ENCODE peak calls at places on chromosomes 11 and 22, in seven cellular contexts. G is astrocyte of the spinal cord, Y is PC-3, X is adrenal gland, T is nephron progenitor cell, Q is lower leg skin, L is A549. R is an unnamed sample.

GRCh38 chr22:23675502-23676415 is 15.1 kb upstream of the RGL4 start:
- DNase-seq in G (no peak), Y (peak; percentile 3), X (peak; percentile 78), T (no peak), Q (peak; percentile 75), L (no peak), R (peak; percentile 5)

GRCh38 chr22:49966041-49966715 is 5.6 kb downstream of the PIM3 start:
- DNase-seq in G (no peak), Y (no peak), X (no peak), T (no peak), Q (peak; percentile 86), L (no peak), R (no peak)

GRCh38 chr22:27716074-27716473 is 85.5 kb downstream of the MN1 start:
- DNase-seq in G (no peak), Y (no peak), X (no peak), T (no peak), Q (no peak), L (no peak), R (no peak)

GRCh38 chr11:14443642-14444041 is 56.0 kb downstream of the COPB1 start:
- DNase-seq in G (peak; percentile 42), Y (peak; percentile 77), X (peak; percentile 87), T (no peak), Q (no peak), L (no peak), R (no peak)

GRCh38 chr11:36454991-36455611 is 55.0 kb downstream of the TRAF6 start:
- DNase-seq in G (peak; percentile 47), Y (no peak), X (no peak), T (peak; percentile 28), Q (no peak), L (no peak), R (no peak)

GRCh38 chr11:73184953-73185671 is 33.0 kb upstream of the P2RY2 start:
- DNase-seq in G (peak; percentile 28), Y (peak; percentile 95), X (peak; percentile 83), T (peak; percentile 70), Q (peak; percentile 92), L (peak; percentile 91), R (peak; percentile 79)

GRCh38 chr11:95877288-95877687 is 46.6 kb downstream of the MTMR2 start:
- DNase-seq in G (peak; percentile 99), Y (peak; percentile 63), X (no peak), T (no peak), Q (no peak), L (no peak), R (no peak)

GRCh38 chr11:134364261-134364660 is 32.5 kb downstream of the GLB1L2 start:
- DNase-seq in G (no peak), Y (no peak), X (no peak), T (no peak), Q (no peak), L (no peak), R (peak; percentile 12)

GRCh38 chr11:131064373-131064991 is 148.2 kb upstream of the SNX19 start:
- DNase-seq in G (peak; percentile 56), Y (peak; percentile 82), X (peak; percentile 69), T (peak; percentile 83), Q (no peak), L (peak; percentile 54), R (peak; percentile 84)

GRCh38 chr22:40541300-40541699 is 95.2 kb downstream of the MRTFA start:
- DNase-seq in G (no peak), Y (peak; percentile 75), X (no peak), T (no peak), Q (no peak), L (no peak), R (no peak)

GRCh38 chr11:69599502-69599901 is 41.5 kb upstream of the CCND1 start:
- DNase-seq in G (no peak), Y (no peak), X (no peak), T (no peak), Q (no peak), L (no peak), R (no peak)

GRCh38 chr11:104329043-104329442 is 165.1 kb upstream of the PDGFD start:
- DNase-seq in G (no peak), Y (no peak), X (no peak), T (no peak), Q (no peak), L (no peak), R (no peak)

GRCh38 chr11:47408598-47409439 is 429 bp downstream of the SLC39A13 start:
- DNase-seq in G (peak; percentile 79), Y (peak; percentile 72), X (peak; percentile 84), T (peak; percentile 47), Q (no peak), L (peak; percentile 35), R (no peak)

GRCh38 chr11:122661182-122661945 is 5.8 kb downstream of the UBASH3B start:
- DNase-seq in G (no peak), Y (peak; percentile 92), X (no peak), T (peak; percentile 21), Q (no peak), L (no peak), R (no peak)

GRCh38 chr11:116653206-116653605 is 119.6 kb downstream of the BUD13 start:
- DNase-seq in G (no peak), Y (no peak), X (no peak), T (no peak), Q (peak; percentile 75), L (no peak), R (no peak)

GRCh38 chr11:47189100-47189834 is 3.0 kb upstream of the PACSIN3 start:
- DNase-seq in G (peak; percentile 70), Y (peak; percentile 86), X (no peak), T (no peak), Q (no peak), L (peak; percentile 62), R (no peak)

GRCh38 chr11:134235399-134235798 is 10.9 kb downstream of the VPS26B start:
- DNase-seq in G (no peak), Y (no peak), X (no peak), T (no peak), Q (no peak), L (no peak), R (no peak)

GRCh38 chr22:46453006-46453828 is 84.2 kb downstream of the CELSR1 start:
- DNase-seq in G (no peak), Y (no peak), X (no peak), T (no peak), Q (no peak), L (no peak), R (no peak)

GRCh38 chr11:34501500-34501899 is 12.1 kb downstream of the ELF5 start:
- DNase-seq in G (peak; percentile 96), Y (peak; percentile 82), X (no peak), T (no peak), Q (peak; percentile 74), L (no peak), R (no peak)

GRCh38 chr22:29043906-29044575 is 17.6 kb downstream of the C22orf31 start:
- DNase-seq in G (peak; percentile 70), Y (peak; percentile 51), X (no peak), T (no peak), Q (no peak), L (no peak), R (no peak)

GRCh38 chr22:29907753-29908515 is 25.0 kb downstream of the MTMR3 start:
- DNase-seq in G (peak; percentile 97), Y (peak; percentile 98), X (peak; percentile 94), T (no peak), Q (peak; percentile 89), L (peak; percentile 74), R (no peak)

DNA sequence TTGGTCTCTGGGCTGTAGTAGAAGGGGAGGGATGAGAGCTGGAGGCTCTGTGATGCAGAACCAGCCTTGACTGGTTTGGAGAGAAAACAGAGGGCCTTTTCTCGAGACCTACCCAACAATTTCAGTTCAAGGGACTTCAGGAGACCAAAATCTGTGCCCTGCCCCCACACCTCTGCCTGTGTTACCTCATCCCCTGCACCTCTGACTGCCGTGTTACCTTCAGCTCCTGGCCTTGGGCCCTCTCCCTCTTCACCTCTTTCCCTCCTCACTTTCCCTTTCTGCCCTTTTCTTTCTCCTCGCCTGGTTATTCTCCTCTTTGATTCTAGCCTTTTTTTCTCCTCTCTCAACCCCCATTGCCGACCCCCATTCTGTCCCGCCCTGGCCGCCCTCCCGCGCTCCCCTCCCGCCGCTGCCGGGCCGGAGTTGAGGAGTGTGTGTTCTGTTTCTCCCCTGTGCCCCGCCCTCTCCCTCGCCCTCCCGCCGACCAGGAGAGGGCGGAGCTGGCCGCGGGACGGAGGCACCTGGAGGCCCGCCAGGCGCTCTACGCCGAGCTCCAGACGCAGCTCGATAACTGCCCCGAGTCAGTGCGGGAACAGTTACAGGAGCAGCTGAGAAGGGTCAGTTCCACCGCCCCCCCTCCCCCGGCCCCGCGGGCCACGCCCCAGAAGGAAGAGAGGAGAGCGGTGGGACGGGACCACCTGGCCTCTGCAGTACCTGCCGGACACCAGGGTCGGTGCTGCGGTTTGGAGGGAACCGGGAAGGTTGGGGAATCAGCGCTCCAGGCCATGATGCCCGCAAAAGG is 27.2 kb downstream of the PHLDB1 start:
- DNase-seq in G (peak; percentile 76), Y (peak; percentile 86), X (peak; percentile 92), T (peak; percentile 79), Q (peak; percentile 91), L (no peak), R (peak; percentile 71)
- TF ChIP-seq CTCF in G (peak; percentile 15), Y (no peak), X (peak; percentile 35), T (peak; percentile 18), Q (no peak), L (no peak), R (no peak)

DNA sequence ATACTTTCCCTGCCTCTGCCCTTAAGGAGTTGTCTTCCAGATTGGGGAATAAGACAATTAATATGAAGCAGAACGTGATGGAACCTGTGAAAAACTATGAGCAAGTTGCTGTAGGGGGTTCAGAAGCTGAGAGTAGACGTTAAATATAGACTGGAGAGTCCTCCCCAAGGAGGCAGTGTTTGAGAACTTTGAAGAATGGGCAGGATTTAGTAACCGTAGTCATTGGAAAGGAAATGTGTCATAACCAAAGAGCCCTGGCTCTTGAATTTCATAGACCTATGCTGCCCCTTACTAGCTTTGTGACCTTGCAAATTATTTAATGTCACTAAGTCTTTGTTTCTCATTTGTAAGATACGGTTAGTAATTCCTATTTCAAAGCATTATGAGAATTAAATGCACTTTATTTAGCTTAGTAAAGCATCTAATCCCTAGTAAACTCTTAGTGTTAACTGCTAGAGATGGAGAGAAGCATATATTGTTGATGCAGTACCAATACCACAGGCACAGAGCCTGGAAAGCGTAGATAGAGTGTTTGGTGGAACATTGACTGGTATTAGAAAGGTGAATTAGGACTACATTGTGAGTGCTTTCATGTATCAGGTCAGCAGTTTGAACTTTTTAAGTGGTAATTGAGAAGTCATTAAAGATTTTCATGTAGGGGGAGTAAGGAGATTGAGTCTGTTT is 54.1 kb downstream of the MCAM start:
- DNase-seq in G (peak; percentile 47), Y (peak; percentile 33), X (no peak), T (no peak), Q (no peak), L (no peak), R (no peak)
- TF ChIP-seq CTCF in G (no peak), Y (peak; percentile 33), X (no peak), T (no peak), Q (no peak), L (no peak), R (no peak)

GRCh38 chr11:29018631-29019030 is 910.4 kb downstream of the METTL15 start:
- DNase-seq in G (peak; percentile 85), Y (peak; percentile 90), X (no peak), T (no peak), Q (no peak), L (peak; percentile 49), R (no peak)
- TF ChIP-seq CTCF in G (no peak), Y (no peak), X (no peak), T (no peak), Q (no peak), L (peak; percentile 40), R (no peak)

DNA sequence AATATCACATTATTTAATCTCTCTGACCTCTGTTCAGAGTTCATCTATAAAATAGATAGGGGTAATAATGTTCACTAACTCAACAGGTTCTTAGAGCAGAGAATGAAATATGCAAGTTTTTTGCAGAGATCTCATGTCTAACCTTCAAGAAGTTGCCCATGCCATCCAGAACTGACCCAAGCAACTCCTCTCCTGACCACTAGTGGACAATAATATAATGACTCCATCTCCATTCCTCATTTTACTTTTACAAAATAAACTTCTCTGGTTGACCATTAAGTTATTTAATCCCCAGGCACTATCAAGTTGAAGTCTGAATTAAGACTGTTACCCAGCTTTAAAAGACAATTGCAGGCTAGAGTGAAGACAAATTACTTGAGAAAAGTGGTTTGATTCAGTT is 382.6 kb downstream of the KCNA4 start:
- DNase-seq in G (no peak), Y (peak; percentile 23), X (no peak), T (no peak), Q (no peak), L (no peak), R (no peak)
- TF ChIP-seq CTCF in G (peak; percentile 34), Y (peak; percentile 51), X (peak; percentile 21), T (no peak), Q (no peak), L (no peak), R (peak; percentile 44)